ENCODE peak calls at places on chromosomes 11 and 22, in four cellular contexts. T, C, L and Z are unnamed samples.
A peak's percentile ranks its signal among the peaks of the same experiment; 100 is the strongest.

GRCh38 chr11:5575159-5575558 is 5.5 kb upstream of the OR52B6 start:
- DNase-seq in T (no peak), C (no peak), L (no peak), Z (no peak)

GRCh38 chr11:77322926-77323590 is 21.6 kb upstream of the GDPD4 start:
- DNase-seq in T (no peak), C (no peak), L (no peak), Z (no peak)

GRCh38 chr11:33490842-33491370 is 209.7 kb downstream of the C11orf91 start:
- DNase-seq in T (no peak), C (peak; percentile 49), L (no peak), Z (no peak)

GRCh38 chr11:5712507-5712906 is 22.9 kb downstream of the TRIM22 start:
- DNase-seq in T (no peak), C (peak; percentile 62), L (no peak), Z (no peak)

GRCh38 chr11:76250520-76251222 is 44.4 kb upstream of the WNT11 start:
- DNase-seq in T (peak; percentile 65), C (no peak), L (no peak), Z (no peak)

GRCh38 chr11:32893947-32894827 is 1.6 kb downstream of the QSER1 start:
- DNase-seq in T (peak; percentile 71), C (peak; percentile 72), L (no peak), Z (peak; percentile 17)

GRCh38 chr22:24424001-24424900 is 3.1 kb upstream of the ADORA2A start:
- DNase-seq in T (peak; percentile 79), C (peak; percentile 64), L (no peak), Z (peak; percentile 60)

GRCh38 chr11:106238704-106239360 is 161.4 kb downstream of the AASDHPPT start:
- DNase-seq in T (no peak), C (no peak), L (no peak), Z (no peak)

GRCh38 chr11:2406476-2406875 is 5.9 kb downstream of the TSSC4 start:
- DNase-seq in T (no peak), C (no peak), L (no peak), Z (no peak)

GRCh38 chr11:38667359-38667758 is 2069.3 kb upstream of the RAG2 start:
- DNase-seq in T (no peak), C (no peak), L (no peak), Z (no peak)

GRCh38 chr11:69699213-69699612 is 4.6 kb downstream of the FGF19 start:
- DNase-seq in T (no peak), C (peak; percentile 68), L (no peak), Z (no peak)

GRCh38 chr11:130427581-130428211 is 713 bp downstream of the ADAMTS8 start:
- DNase-seq in T (peak; percentile 88), C (no peak), L (no peak), Z (no peak)

GRCh38 chr11:88292156-88292844 is 45.2 kb downstream of the CTSC start:
- DNase-seq in T (no peak), C (no peak), L (no peak), Z (no peak)
- TF ChIP-seq CTCF in T (no peak), C (no peak), L (no peak), Z (no peak)

GRCh38 chr22:43230983-43231723 is 44.2 kb upstream of the TTLL12 start:
- DNase-seq in T (peak; percentile 97), C (peak; percentile 70), L (no peak), Z (peak; percentile 28)
- TF ChIP-seq CTCF in T (peak; percentile 99), C (peak; percentile 98), L (peak; percentile 57), Z (peak; percentile 95)

GRCh38 chr11:126874831-126875230 is 125.7 kb downstream of the KIRREL3 start:
- DNase-seq in T (peak; percentile 64), C (peak; percentile 1), L (no peak), Z (no peak)
- TF ChIP-seq CTCF in T (peak; percentile 75), C (peak; percentile 58), L (no peak), Z (peak; percentile 41)

DNA sequence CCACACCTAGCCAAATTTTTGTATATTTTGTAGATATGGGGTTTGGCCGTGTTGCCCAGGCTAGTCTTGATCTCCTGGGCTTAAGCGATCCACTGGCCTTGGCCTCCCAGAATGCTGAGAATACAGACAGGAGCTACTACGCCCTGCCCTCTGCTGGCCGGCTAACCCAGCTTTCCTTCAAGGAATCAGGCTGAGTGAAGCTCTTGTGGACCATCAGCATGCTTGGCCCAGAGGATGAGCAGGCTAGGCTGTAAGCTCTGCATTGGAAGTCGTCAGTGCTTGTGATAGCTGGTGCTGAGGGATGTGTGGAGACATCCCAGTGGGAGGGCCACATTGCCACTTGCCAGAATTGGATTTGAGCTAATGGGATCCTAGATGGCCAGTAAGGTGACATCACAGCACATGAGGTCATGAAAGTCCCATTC is 60.6 kb downstream of the MED15 start:
- DNase-seq in T (peak; percentile 76), C (no peak), L (no peak), Z (no peak)
- TF ChIP-seq CTCF in T (peak; percentile 69), C (peak; percentile 21), L (no peak), Z (peak; percentile 5)

DNA sequence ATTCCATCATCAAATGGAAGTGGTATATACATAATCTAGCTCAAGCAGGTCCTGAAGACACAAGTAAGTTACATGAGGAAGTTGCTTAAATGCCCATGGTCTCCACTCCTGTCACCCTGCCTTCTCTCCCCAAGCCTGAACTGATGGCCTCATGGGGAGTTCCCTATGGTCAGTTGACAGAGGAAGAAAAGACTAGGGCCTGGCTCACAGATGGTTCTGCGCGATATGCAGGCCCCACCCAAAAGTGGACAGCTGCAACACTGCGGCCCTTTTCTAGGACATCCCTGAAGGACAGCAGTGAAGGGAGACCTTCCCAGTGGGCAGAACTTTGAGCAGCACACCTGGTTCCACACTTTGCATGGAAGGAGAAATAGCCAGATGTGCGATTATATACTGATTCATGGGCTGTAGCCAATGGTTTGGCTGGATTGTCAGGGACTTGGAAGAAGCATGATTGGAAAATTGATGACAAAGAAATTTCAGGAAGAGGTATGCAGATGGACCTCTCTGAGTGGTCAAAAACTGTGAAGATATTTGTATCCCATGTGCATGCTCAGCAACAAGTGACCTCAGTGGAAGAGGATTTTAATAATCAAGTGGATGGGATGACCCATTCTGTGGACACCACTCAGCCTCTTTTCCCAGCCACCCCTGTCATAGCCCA is 17.3 kb upstream of the CD82 start:
- DNase-seq in T (no peak), C (no peak), L (no peak), Z (no peak)
- TF ChIP-seq CTCF in T (no peak), C (no peak), L (no peak), Z (no peak)